ENCODE peak calls at places on chromosomes 16 and 17, in four cellular contexts. T, F, G and N are unnamed samples.

GRCh38 chr17:50175035-50175788 is 9.4 kb downstream of the SGCA start:
- DNase-seq in T (no peak), F (no peak), G (no peak), N (no peak)

GRCh38 chr17:44552361-44552760 is 4.9 kb upstream of the FZD2 start:
- DNase-seq in T (no peak), F (no peak), G (peak; percentile 69), N (no peak)

GRCh38 chr16:2839650-2840450 is 9.7 kb downstream of the ZG16B start:
- DNase-seq in T (no peak), F (no peak), G (no peak), N (no peak)

GRCh38 chr16:67346328-67346727 is 19.7 kb downstream of the LRRC36 start:
- DNase-seq in T (no peak), F (no peak), G (no peak), N (peak; percentile 61)

GRCh38 chr17:56023851-56024250 is 129.4 kb upstream of the ANKFN1 start:
- DNase-seq in T (no peak), F (no peak), G (no peak), N (no peak)

GRCh38 chr17:226108-226772 is 44.8 kb upstream of the DOC2B start:
- DNase-seq in T (no peak), F (no peak), G (no peak), N (no peak)

GRCh38 chr16:87832759-87833502 is 36.4 kb downstream of the SLC7A5 start:
- DNase-seq in T (no peak), F (no peak), G (no peak), N (no peak)

GRCh38 chr17:44348234-44348987 is 3.3 kb downstream of the GRN start:
- DNase-seq in T (no peak), F (no peak), G (no peak), N (no peak)

GRCh38 chr17:81315170-81315884 is 20.2 kb upstream of the SLC38A10 start:
- DNase-seq in T (no peak), F (no peak), G (no peak), N (no peak)

GRCh38 chr16:79628501-79628975 is 28.0 kb upstream of the MAF start:
- DNase-seq in T (no peak), F (no peak), G (no peak), N (no peak)

GRCh38 chr17:61422116-61422799 is 22.6 kb downstream of the TBX2 start:
- DNase-seq in T (no peak), F (no peak), G (no peak), N (no peak)

GRCh38 chr16:86343111-86343642 is 167.2 kb upstream of the FOXF1 start:
- DNase-seq in T (no peak), F (no peak), G (no peak), N (no peak)

GRCh38 chr17:65587602-65588193 is 26.2 kb upstream of the AXIN2 start:
- DNase-seq in T (no peak), F (no peak), G (no peak), N (no peak)

GRCh38 chr17:32496348-32497078 is 9.7 kb downstream of the CDK5R1 start:
- DNase-seq in T (no peak), F (no peak), G (no peak), N (no peak)

GRCh38 chr16:78735337-78735736 is 635.9 kb downstream of the WWOX start:
- DNase-seq in T (no peak), F (no peak), G (no peak), N (no peak)

GRCh38 chr17:75335315-75335714 is 46.1 kb upstream of the SLC25A19 start:
- DNase-seq in T (no peak), F (no peak), G (no peak), N (no peak)

GRCh38 chr16:82773018-82773417 is 146.2 kb downstream of the CDH13 start:
- DNase-seq in T (no peak), F (no peak), G (no peak), N (no peak)

GRCh38 chr16:53672461-53672860 is 31.2 kb downstream of the RPGRIP1L start:
- DNase-seq in T (no peak), F (no peak), G (peak; percentile 80), N (no peak)

GRCh38 chr17:1920948-1921351 is 91.1 kb downstream of the RPA1 start:
- DNase-seq in T (no peak), F (no peak), G (no peak), N (no peak)

GRCh38 chr17:82370471-82371332 is 863 bp upstream of the UTS2R start:
- DNase-seq in T (no peak), F (no peak), G (no peak), N (no peak)

GRCh38 chr17:76710863-76711611 is at the start of gene MXRA7:
- DNase-seq in T (peak; percentile 93), F (no peak), G (no peak), N (no peak)

GRCh38 chr17:61574542-61575351 is 16.3 kb downstream of the NACA2 start:
- DNase-seq in T (no peak), F (peak; percentile 74), G (peak; percentile 80), N (no peak)

GRCh38 chr17:78759203-78759968 is 22.7 kb downstream of the CYTH1 start:
- DNase-seq in T (no peak), F (no peak), G (no peak), N (no peak)

GRCh38 chr16:70752381-70752780 is 48.6 kb downstream of the VAC14 start:
- DNase-seq in T (no peak), F (no peak), G (no peak), N (no peak)

GRCh38 chr16:24018485-24018884 is 182.7 kb downstream of the PRKCB start:
- DNase-seq in T (no peak), F (no peak), G (no peak), N (no peak)

GRCh38 chr17:82116246-82116645 is 18.2 kb upstream of the FASN start:
- DNase-seq in T (peak; percentile 56), F (no peak), G (no peak), N (no peak)

GRCh38 chr17:17921192-17922082 is 50.8 kb downstream of the TOM1L2 start:
- DNase-seq in T (peak; percentile 54), F (peak; percentile 89), G (peak; percentile 89), N (no peak)

GRCh38 chr17:5210853-5211252 is 19.2 kb upstream of the ZNF594 start:
- DNase-seq in T (no peak), F (no peak), G (no peak), N (no peak)

GRCh38 chr17:56819431-56820145 is 14.1 kb downstream of the C17orf67 start:
- DNase-seq in T (peak; percentile 79), F (peak; percentile 85), G (peak; percentile 89), N (peak; percentile 61)

GRCh38 chr17:20073056-20073979 is 64.2 kb downstream of the SPECC1 start:
- DNase-seq in T (no peak), F (no peak), G (no peak), N (no peak)
- TF ChIP-seq POLR2AphosphoS5 in T (no peak), F (no peak), G (no peak), N (no peak)

GRCh38 chr16:6247771-6248170 is 1084.9 kb upstream of the RBFOX1 start:
- DNase-seq in T (no peak), F (no peak), G (no peak), N (no peak)

GRCh38 chr16:6250516-6250915 is 1082.1 kb upstream of the RBFOX1 start:
- DNase-seq in T (no peak), F (no peak), G (no peak), N (no peak)

GRCh38 chr16:6247150-6247549 is 1085.5 kb upstream of the RBFOX1 start:
- DNase-seq in T (no peak), F (no peak), G (no peak), N (no peak)

DNA sequence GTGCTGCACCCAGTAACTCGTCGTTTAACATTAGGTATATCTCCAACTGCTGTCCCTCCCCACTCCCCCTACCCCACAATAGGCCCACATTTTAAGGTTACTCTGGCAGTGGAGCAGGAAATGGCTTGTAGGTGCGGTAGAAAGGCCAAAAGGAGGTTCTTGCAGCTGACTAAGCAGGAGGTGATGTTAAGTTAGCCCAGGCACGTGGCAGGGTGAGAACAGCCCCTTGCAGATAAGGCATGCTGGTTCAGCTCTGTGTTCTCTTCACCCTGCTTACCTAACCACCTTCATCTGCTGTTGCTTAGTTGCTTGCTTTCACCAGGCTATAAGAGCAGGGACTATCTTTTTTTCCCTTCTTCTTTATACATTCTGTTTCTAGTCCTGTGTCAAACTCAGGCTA is 1082.8 kb upstream of the RBFOX1 start:
- DNase-seq in T (no peak), F (no peak), G (no peak), N (no peak)
- TF ChIP-seq TCF7L2 in T (no peak), F (no peak), G (no peak), N (no peak)

GRCh38 chr16:8962393-8963009 is 1.2 kb downstream of the USP7 start:
- DNase-seq in T (peak; percentile 48), F (no peak), G (no peak), N (no peak)
- H3K4me1 ChIP-seq in T (peaks cover 56% of the 10 kb centered on the region), F (peaks cover 70% of the 10 kb centered on the region), G (peaks cover 63% of the 10 kb centered on the region), N (peaks cover 39% of the 10 kb centered on the region)

GRCh38 chr17:41967141-41967920 is 736 bp downstream of the CNP start:
- DNase-seq in T (peak; percentile 72), F (peak; percentile 4), G (peak; percentile 82), N (no peak)
- TF ChIP-seq POLR2AphosphoS5 in T (no peak), F (no peak), G (peak; percentile 60), N (no peak)

DNA sequence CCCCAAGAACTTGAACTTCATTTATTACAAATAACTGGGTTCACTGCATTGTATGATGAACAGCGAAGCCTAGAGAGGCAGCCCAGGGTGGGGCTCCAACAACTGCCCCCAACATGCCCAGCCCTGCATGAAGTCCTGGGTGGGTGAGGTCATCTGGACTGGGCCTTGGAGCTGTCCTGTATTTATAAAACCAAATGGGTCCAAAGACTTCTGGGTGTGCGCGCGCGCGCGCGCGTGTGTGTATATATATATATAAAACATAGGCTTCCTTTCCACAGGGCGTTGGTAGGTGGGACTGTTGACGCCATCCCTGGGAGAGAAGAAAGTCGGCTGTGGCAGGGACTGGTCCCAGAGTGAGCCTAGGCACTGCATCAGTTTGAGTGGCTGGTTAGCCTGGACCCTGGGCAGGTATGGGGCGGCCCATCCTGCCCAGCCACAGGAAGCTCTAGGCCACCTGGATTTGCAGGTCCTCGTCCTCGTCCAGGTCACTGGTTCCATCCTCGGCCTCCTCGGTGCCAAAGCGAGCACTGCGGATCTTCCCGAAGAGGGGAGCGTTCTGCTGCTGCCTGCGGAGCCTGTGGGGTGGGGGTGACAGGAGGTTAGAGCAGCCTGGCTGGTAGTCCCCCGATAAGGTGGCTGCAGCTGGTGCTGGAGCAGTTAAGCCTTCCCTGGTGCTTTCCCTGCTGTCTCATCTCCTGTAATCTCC is 23.9 kb downstream of the CCDC102A start:
- DNase-seq in T (no peak), F (no peak), G (no peak), N (no peak)
- TF ChIP-seq TCF7L2 in T (no peak), F (no peak), G (no peak), N (no peak)

DNA sequence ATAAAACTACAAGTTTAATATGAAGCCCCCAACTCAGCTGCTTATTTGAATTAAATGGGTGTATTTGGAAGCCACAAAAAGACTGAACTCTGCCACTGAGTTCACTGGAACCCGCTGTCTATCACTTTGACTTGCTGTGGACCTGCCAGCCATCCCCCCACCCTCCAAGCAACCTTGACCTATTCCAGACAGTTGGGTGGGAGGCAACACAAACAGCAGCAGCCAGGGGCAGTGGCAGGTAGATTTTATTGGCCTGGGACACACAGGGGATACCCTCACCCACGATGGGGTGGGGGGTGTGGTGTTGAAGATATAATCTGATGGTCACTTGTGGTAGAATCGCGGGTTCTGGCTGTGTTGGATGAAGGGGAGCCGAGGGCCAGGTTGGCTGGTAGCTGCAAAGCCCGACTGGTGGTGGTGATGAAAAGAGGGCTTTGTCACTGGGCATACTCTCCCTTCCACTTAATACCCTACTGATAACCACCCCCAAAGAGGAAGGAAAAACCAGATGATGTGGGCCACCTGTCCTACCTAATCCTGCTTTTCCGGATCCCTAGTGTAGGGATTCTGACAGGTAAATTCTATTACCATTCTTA is 2.6 kb downstream of the GPS2 start:
- DNase-seq in T (no peak), F (no peak), G (no peak), N (no peak)
- H3K4me1 ChIP-seq in T (peaks cover 22% of the 10 kb centered on the region), F (peaks cover 63% of the 10 kb centered on the region), G (peaks cover 55% of the 10 kb centered on the region), N (peaks cover 42% of the 10 kb centered on the region)